ENCODE peak calls at places on chromosomes 6 and 20, in six cellular contexts. V is hepatocyte; H is effector memory CD4-positive, alpha-beta T cell; M is ascending aorta; A is caudate nucleus; G is pancreas. T is an unnamed sample.

GRCh38 chr6:19804362-19805145 is 32.6 kb upstream of the ID4 start:
- DNase-seq in V (peak), H (no peak), M (peak), A (peak), G (peak), T (peak)

GRCh38 chr20:63089051-63089907 is 82.5 kb upstream of the BHLHE23 start:
- DNase-seq in V (no peak), H (no peak), M (peak), A (no peak), G (peak), T (no peak)

GRCh38 chr20:15616626-15617025 is 956.6 kb downstream of the KIF16B start:
- DNase-seq in V (no peak), H (no peak), M (no peak), A (no peak), G (no peak), T (no peak)

GRCh38 chr6:157768304-157768703 is 54.7 kb upstream of the SNX9 start:
- DNase-seq in V (no peak), H (no peak), M (no peak), A (no peak), G (no peak), T (no peak)

GRCh38 chr20:36569847-36570429 is 3.5 kb upstream of the TGIF2 start:
- DNase-seq in V (no peak), H (no peak), M (no peak), A (no peak), G (no peak), T (no peak)

GRCh38 chr6:105650367-105650766 is 247.5 kb upstream of the PREP start:
- DNase-seq in V (no peak), H (no peak), M (no peak), A (no peak), G (no peak), T (no peak)

GRCh38 chr20:9886227-9886626 is 47.4 kb upstream of the PAK5 start:
- DNase-seq in V (no peak), H (no peak), M (no peak), A (no peak), G (no peak), T (peak)

GRCh38 chr20:39109933-39110818 is 148.0 kb downstream of the DHX35 start:
- DNase-seq in V (no peak), H (no peak), M (no peak), A (no peak), G (no peak), T (no peak)

GRCh38 chr6:43951756-43952675 is 175.2 kb downstream of the MRPL14 start:
- DNase-seq in V (no peak), H (no peak), M (no peak), A (no peak), G (no peak), T (no peak)

GRCh38 chr6:35139924-35140524 is 1.1 kb downstream of the TCP11 start:
- DNase-seq in V (peak), H (no peak), M (no peak), A (peak), G (no peak), T (no peak)

GRCh38 chr6:76792394-76792793 is 670.9 kb downstream of the HTR1B start:
- DNase-seq in V (no peak), H (no peak), M (no peak), A (no peak), G (no peak), T (no peak)

GRCh38 chr6:43972915-43973304 is 154.3 kb downstream of the MRPL14 start:
- DNase-seq in V (peak), H (no peak), M (peak), A (no peak), G (peak), T (no peak)

GRCh38 chr6:107554326-107554725 is 64.4 kb downstream of the SOBP start:
- DNase-seq in V (no peak), H (no peak), M (no peak), A (no peak), G (no peak), T (no peak)

GRCh38 chr6:34919651-34920050 is 30.6 kb downstream of the ANKS1A start:
- DNase-seq in V (no peak), H (no peak), M (no peak), A (no peak), G (no peak), T (no peak)

GRCh38 chr20:21033817-21034216 is 72.3 kb downstream of the LINC00237 start:
- DNase-seq in V (no peak), H (no peak), M (no peak), A (no peak), G (no peak), T (no peak)

GRCh38 chr6:36875250-36875633 is 639 bp upstream of the PPIL1 start:
- DNase-seq in V (no peak), H (no peak), M (no peak), A (no peak), G (no peak), T (no peak)

GRCh38 chr20:37992802-37993538 is 40.3 kb downstream of the TTI1 start:
- DNase-seq in V (peak), H (no peak), M (no peak), A (no peak), G (no peak), T (peak)

GRCh38 chr20:14677455-14677854 is 340.0 kb upstream of the FLRT3 start:
- DNase-seq in V (no peak), H (no peak), M (no peak), A (no peak), G (no peak), T (no peak)

GRCh38 chr20:1810926-1811620 is 84.1 kb upstream of the SIRPA start:
- DNase-seq in V (no peak), H (no peak), M (peak), A (peak), G (no peak), T (no peak)

GRCh38 chr6:90290991-90291390 is 5.7 kb downstream of the BACH2 start:
- DNase-seq in V (no peak), H (no peak), M (no peak), A (no peak), G (no peak), T (no peak)

GRCh38 chr6:137487181-137487910 is 6.8 kb downstream of the OLIG3 start:
- DNase-seq in V (no peak), H (no peak), M (no peak), A (no peak), G (no peak), T (no peak)

GRCh38 chr20:62426678-62427077 is 661 bp downstream of the RBBP8NL start:
- DNase-seq in V (peak), H (no peak), M (no peak), A (no peak), G (peak), T (no peak)

GRCh38 chr6:46410330-46410953 is 80.8 kb downstream of the RCAN2 start:
- DNase-seq in V (peak), H (no peak), M (no peak), A (no peak), G (no peak), T (no peak)

GRCh38 chr6:52574709-52575489 is 2.0 kb downstream of the TRAM2 start:
- DNase-seq in V (peak), H (peak), M (peak), A (no peak), G (no peak), T (no peak)

GRCh38 chr6:17768388-17768787 is 61.7 kb upstream of the NUP153 start:
- DNase-seq in V (peak), H (no peak), M (no peak), A (no peak), G (no peak), T (no peak)

GRCh38 chr20:51365670-51366069 is 176.8 kb downstream of the NFATC2 start:
- DNase-seq in V (no peak), H (no peak), M (no peak), A (no peak), G (no peak), T (no peak)

GRCh38 chr6:169968541-169969270 is 217.3 kb downstream of the ERMARD start:
- DNase-seq in V (no peak), H (no peak), M (peak), A (no peak), G (no peak), T (no peak)

GRCh38 chr6:143999406-143999805 is 8.7 kb downstream of the PLAGL1 start:
- DNase-seq in V (no peak), H (no peak), M (no peak), A (no peak), G (no peak), T (no peak)

GRCh38 chr6:52994031-52994788 is 874 bp downstream of the GSTA4 start:
- DNase-seq in V (peak), H (no peak), M (peak), A (peak), G (peak), T (no peak)

GRCh38 chr6:28263946-28264345 is 3.0 kb upstream of the ZSCAN26 start:
- DNase-seq in V (no peak), H (no peak), M (no peak), A (no peak), G (no peak), T (no peak)

GRCh38 chr6:105606871-105607421 is 204.1 kb upstream of the PREP start:
- DNase-seq in V (peak), H (no peak), M (no peak), A (no peak), G (no peak), T (no peak)

GRCh38 chr6:68638225-68638900 is 3.3 kb downstream of the ADGRB3 start:
- DNase-seq in V (peak), H (no peak), M (no peak), A (no peak), G (peak), T (no peak)

GRCh38 chr6:156980515-156980914 is 203.3 kb downstream of the ARID1B start:
- DNase-seq in V (no peak), H (no peak), M (no peak), A (no peak), G (no peak), T (no peak)

GRCh38 chr6:29554764-29555163 is 4.8 kb downstream of the UBD start:
- DNase-seq in V (no peak), H (no peak), M (no peak), A (no peak), G (no peak), T (no peak)

GRCh38 chr6:149168968-149169367 is 148.5 kb upstream of the TAB2 start:
- DNase-seq in V (no peak), H (no peak), M (no peak), A (no peak), G (no peak), T (no peak)

GRCh38 chr20:56783826-56784225 is 154.7 kb downstream of the TFAP2C start:
- DNase-seq in V (no peak), H (no peak), M (no peak), A (no peak), G (no peak), T (no peak)

GRCh38 chr6:37663016-37663810 is 34.5 kb downstream of the MDGA1 start:
- DNase-seq in V (no peak), H (no peak), M (no peak), A (no peak), G (no peak), T (no peak)

GRCh38 chr6:73548458-73549446 is 27.9 kb upstream of the EEF1A1 start:
- DNase-seq in V (no peak), H (no peak), M (no peak), A (no peak), G (no peak), T (no peak)

GRCh38 chr6:16523550-16524379 is 237.5 kb downstream of the ATXN1 start:
- DNase-seq in V (no peak), H (no peak), M (no peak), A (no peak), G (no peak), T (no peak)

GRCh38 chr6:16518265-16518664 is 243.0 kb downstream of the ATXN1 start:
- DNase-seq in V (no peak), H (no peak), M (no peak), A (no peak), G (no peak), T (no peak)

GRCh38 chr6:16521528-16521927 is 239.7 kb downstream of the ATXN1 start:
- DNase-seq in V (no peak), H (no peak), M (no peak), A (no peak), G (no peak), T (no peak)

GRCh38 chr6:16522937-16523336 is 238.3 kb downstream of the ATXN1 start:
- DNase-seq in V (no peak), H (no peak), M (no peak), A (no peak), G (no peak), T (no peak)

GRCh38 chr6:16519265-16520242 is 241.7 kb downstream of the ATXN1 start:
- DNase-seq in V (no peak), H (no peak), M (no peak), A (no peak), G (peak), T (no peak)
- H3K27ac ChIP-seq in V (peak), H (peak), M (no peak), A (no peak), G (no peak), T (no peak)

GRCh38 chr20:57878803-57879424 is 169.1 kb upstream of the PMEPA1 start:
- DNase-seq in V (no peak), H (no peak), M (peak), A (no peak), G (no peak), T (no peak)

GRCh38 chr20:57879437-57880115 is 169.8 kb upstream of the PMEPA1 start:
- DNase-seq in V (no peak), H (no peak), M (peak), A (no peak), G (no peak), T (no peak)

GRCh38 chr20:57881466-57882405 is 171.9 kb upstream of the PMEPA1 start:
- DNase-seq in V (no peak), H (no peak), M (no peak), A (no peak), G (no peak), T (no peak)

GRCh38 chr20:57877995-57878394 is 168.2 kb upstream of the PMEPA1 start:
- DNase-seq in V (no peak), H (no peak), M (no peak), A (no peak), G (no peak), T (no peak)

DNA sequence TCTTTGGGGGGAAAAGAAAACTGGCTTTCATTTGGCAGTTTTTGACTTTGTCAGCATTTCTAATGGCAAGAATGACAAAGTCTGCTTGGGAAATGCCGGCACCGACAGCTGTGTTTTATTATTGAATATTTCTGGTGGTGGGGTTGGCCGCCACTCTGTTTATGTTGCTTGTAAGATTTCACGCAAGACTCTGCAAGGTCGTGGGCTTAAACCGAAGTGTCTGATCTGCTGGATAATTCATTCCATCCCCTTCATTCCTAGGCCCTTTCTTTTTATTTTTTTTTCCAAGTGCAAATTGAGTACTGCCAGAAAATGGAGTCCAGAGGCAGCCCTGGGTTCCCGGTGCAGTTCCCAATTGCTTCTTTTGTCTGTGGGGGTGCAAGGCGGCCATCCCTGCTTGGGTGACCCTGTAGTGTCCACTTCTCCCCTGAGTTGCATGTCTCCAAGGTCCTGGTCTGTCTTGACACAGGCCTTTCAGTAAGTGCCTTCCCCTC is 170.4 kb upstream of the PMEPA1 start:
- DNase-seq in V (peak), H (no peak), M (peak), A (no peak), G (no peak), T (no peak)
- H3K27ac ChIP-seq in V (peak), H (no peak), M (peak), A (no peak), G (no peak), T (no peak)

GRCh38 chr20:3752386-3752759 is 15.2 kb downstream of the ADISSP start:
- DNase-seq in V (no peak), H (no peak), M (no peak), A (no peak), G (no peak), T (no peak)

GRCh38 chr20:3753501-3754257 is 13.9 kb downstream of the ADISSP start:
- DNase-seq in V (no peak), H (no peak), M (no peak), A (no peak), G (no peak), T (no peak)

GRCh38 chr20:3751664-3752385 is 15.7 kb downstream of the ADISSP start:
- DNase-seq in V (peak), H (peak), M (peak), A (no peak), G (peak), T (no peak)

GRCh38 chr20:3754258-3754595 is 13.3 kb downstream of the ADISSP start:
- DNase-seq in V (no peak), H (no peak), M (no peak), A (no peak), G (no peak), T (no peak)

GRCh38 chr20:3753098-3753497 is 14.5 kb downstream of the ADISSP start:
- DNase-seq in V (peak), H (peak), M (peak), A (peak), G (no peak), T (no peak)
- H3K27ac ChIP-seq in V (no peak), H (no peak), M (no peak), A (no peak), G (no peak), T (no peak)

GRCh38 chr20:44690781-44691423 is 24.3 kb upstream of the CCN5 start:
- DNase-seq in V (no peak), H (no peak), M (no peak), A (no peak), G (no peak), T (no peak)

GRCh38 chr20:44691424-44692423 is 23.4 kb upstream of the CCN5 start:
- DNase-seq in V (no peak), H (no peak), M (peak), A (no peak), G (no peak), T (no peak)

GRCh38 chr20:44686934-44687333 is 28.2 kb upstream of the CCN5 start:
- DNase-seq in V (no peak), H (no peak), M (no peak), A (no peak), G (no peak), T (no peak)

GRCh38 chr20:44689809-44690208 is 25.4 kb upstream of the CCN5 start:
- DNase-seq in V (no peak), H (no peak), M (no peak), A (no peak), G (no peak), T (no peak)

GRCh38 chr20:44688053-44688625 is 27.0 kb upstream of the CCN5 start:
- DNase-seq in V (no peak), H (no peak), M (no peak), A (no peak), G (no peak), T (no peak)
- H3K27ac ChIP-seq in V (no peak), H (no peak), M (no peak), A (peak), G (no peak), T (no peak)

GRCh38 chr6:134574491-134574890 is 256.6 kb upstream of the SGK1 start:
- DNase-seq in V (no peak), H (no peak), M (no peak), A (no peak), G (no peak), T (no peak)

GRCh38 chr6:134577998-134578397 is 260.1 kb upstream of the SGK1 start:
- DNase-seq in V (no peak), H (no peak), M (no peak), A (no peak), G (no peak), T (no peak)
- H3K27ac ChIP-seq in V (no peak), H (no peak), M (no peak), A (no peak), G (no peak), T (no peak)

GRCh38 chr6:13273202-13273930 is 55.0 kb downstream of the TBC1D7 start:
- DNase-seq in V (no peak), H (no peak), M (no peak), A (peak), G (no peak), T (no peak)
- H3K27ac ChIP-seq in V (no peak), H (no peak), M (no peak), A (no peak), G (no peak), T (no peak)

GRCh38 chr6:25318589-25318988 is 39.4 kb downstream of the CARMIL1 start:
- DNase-seq in V (no peak), H (no peak), M (no peak), A (no peak), G (no peak), T (no peak)
- H3K27ac ChIP-seq in V (no peak), H (no peak), M (peak), A (no peak), G (no peak), T (no peak)

GRCh38 chr20:19713851-19714716 is 44.0 kb upstream of the RIN2 start:
- DNase-seq in V (peak), H (no peak), M (peak), A (no peak), G (no peak), T (no peak)

GRCh38 chr20:19710336-19710721 is 47.7 kb upstream of the RIN2 start:
- DNase-seq in V (peak), H (no peak), M (peak), A (no peak), G (no peak), T (no peak)

GRCh38 chr20:19711126-19711525 is 46.9 kb upstream of the RIN2 start:
- DNase-seq in V (no peak), H (no peak), M (peak), A (no peak), G (no peak), T (no peak)

GRCh38 chr20:19709635-19710335 is 48.3 kb upstream of the RIN2 start:
- DNase-seq in V (no peak), H (no peak), M (peak), A (no peak), G (no peak), T (no peak)

DNA sequence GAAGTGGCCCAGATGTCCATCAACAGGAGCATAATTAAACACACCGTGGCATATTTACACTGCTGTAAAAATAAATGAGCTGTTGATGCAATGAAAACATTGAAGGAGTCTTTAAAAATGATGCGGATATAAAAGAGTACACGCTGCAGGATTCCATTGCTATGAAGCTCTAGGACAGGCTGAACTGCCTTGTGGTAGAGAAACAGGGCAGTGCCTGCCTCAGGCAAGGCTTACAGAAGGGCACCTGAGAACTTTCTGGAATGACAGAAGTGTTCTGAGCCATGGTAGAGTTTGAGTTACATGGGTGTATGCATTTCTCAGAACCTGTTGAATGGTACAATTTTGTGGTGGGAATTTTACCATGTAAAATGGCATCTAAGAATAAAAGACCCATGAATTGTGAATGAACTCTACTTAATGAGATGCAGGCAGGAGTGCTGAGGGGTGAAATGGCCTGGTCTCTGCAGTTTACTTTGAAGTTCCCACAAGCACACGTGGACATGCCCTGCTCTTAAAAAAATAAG is 45.3 kb upstream of the RIN2 start:
- DNase-seq in V (no peak), H (no peak), M (peak), A (no peak), G (no peak), T (peak)
- H3K27ac ChIP-seq in V (peak), H (no peak), M (no peak), A (no peak), G (no peak), T (peak)

DNA sequence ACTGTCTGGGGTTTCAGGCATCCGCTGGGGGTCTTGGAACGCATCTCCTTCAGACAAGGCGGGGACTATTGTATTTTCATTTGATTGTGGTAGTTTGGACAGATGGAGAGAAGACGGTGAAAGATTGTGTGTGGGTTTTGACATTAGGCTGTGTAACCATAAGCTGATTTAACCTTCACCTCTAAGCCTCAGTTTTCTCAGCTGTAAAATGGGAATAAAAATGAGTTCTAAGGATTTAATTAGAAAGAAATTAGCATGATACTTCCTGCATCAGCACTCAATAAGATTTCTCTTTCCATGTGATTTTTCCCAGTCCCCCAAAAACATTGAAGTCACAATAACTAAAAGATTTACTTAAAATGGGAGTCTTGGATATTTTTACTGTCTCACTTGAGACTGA is 78.1 kb downstream of the CBFA2T2 start:
- DNase-seq in V (no peak), H (no peak), M (no peak), A (no peak), G (no peak), T (no peak)
- H3K27ac ChIP-seq in V (peak), H (no peak), M (no peak), A (no peak), G (no peak), T (no peak)

T was measured in epithelial cell of prostate.